ENCODE peak calls at places on chromosomes 3 and 15, in seven cellular contexts. One of them, this sample, is unnamed.

GRCh38 chr3:152365766-152366593 is 97.3 kb downstream of the MBNL1 start:
- DNase-seq in GM12892: no peak
- DNase-seq in GM12878: no peak
- DNase-seq in GM12891: no peak
- DNase-seq in K562: no peak
- DNase-seq in SK-N-SH: no peak
- DNase-seq in HepG2: no peak
- DNase-seq in this sample: no peak

GRCh38 chr3:11212301-11212613 is 58.0 kb downstream of the HRH1 start:
- DNase-seq in SK-N-SH: no peak
- DNase-seq in GM12891: no peak
- DNase-seq in GM12892: no peak
- DNase-seq in HepG2: no peak
- DNase-seq in K562: no peak
- DNase-seq in GM12878: no peak
- DNase-seq in this sample: no peak

GRCh38 chr15:55267401-55268053 is 22.1 kb downstream of the RAB27A start:
- DNase-seq in GM12892: no peak
- DNase-seq in SK-N-SH: peak
- DNase-seq in K562: peak
- DNase-seq in GM12891: no peak
- DNase-seq in HepG2: no peak
- DNase-seq in GM12878: no peak
- DNase-seq in this sample: no peak

GRCh38 chr3:126134219-126134975 is 46.0 kb downstream of the ALDH1L1 start:
- DNase-seq in GM12892: peak
- DNase-seq in K562: peak
- DNase-seq in GM12891: peak
- DNase-seq in SK-N-SH: peak
- DNase-seq in HepG2: peak
- DNase-seq in GM12878: no peak
- DNase-seq in this sample: no peak

GRCh38 chr3:179513867-179514266 is 48.9 kb upstream of the ACTL6A start:
- DNase-seq in GM12878: no peak
- DNase-seq in GM12892: no peak
- DNase-seq in HepG2: no peak
- DNase-seq in GM12891: no peak
- DNase-seq in K562: no peak
- DNase-seq in SK-N-SH: no peak
- DNase-seq in this sample: no peak

GRCh38 chr3:190224466-190225185 is 97.6 kb downstream of the CLDN1 start:
- DNase-seq in GM12891: no peak
- DNase-seq in GM12878: no peak
- DNase-seq in GM12892: no peak
- DNase-seq in SK-N-SH: no peak
- DNase-seq in HepG2: no peak
- DNase-seq in K562: no peak
- DNase-seq in this sample: no peak

GRCh38 chr15:58535894-58536293 is 104.1 kb downstream of the LIPC start:
- DNase-seq in SK-N-SH: no peak
- DNase-seq in K562: no peak
- DNase-seq in GM12891: no peak
- DNase-seq in GM12892: no peak
- DNase-seq in GM12878: no peak
- DNase-seq in HepG2: no peak
- DNase-seq in this sample: no peak

GRCh38 chr15:39595621-39596221 is 14.8 kb downstream of the THBS1 start:
- DNase-seq in K562: no peak
- DNase-seq in GM12878: no peak
- DNase-seq in SK-N-SH: no peak
- DNase-seq in HepG2: no peak
- DNase-seq in GM12892: no peak
- DNase-seq in GM12891: no peak
- DNase-seq in this sample: no peak

GRCh38 chr3:146626384-146627122 is 21.4 kb upstream of the PLSCR5 start:
- DNase-seq in SK-N-SH: no peak
- DNase-seq in K562: no peak
- DNase-seq in GM12891: no peak
- DNase-seq in HepG2: peak
- DNase-seq in GM12878: no peak
- DNase-seq in GM12892: no peak
- DNase-seq in this sample: no peak

GRCh38 chr3:121974601-121975111 is 47.4 kb downstream of the ILDR1 start:
- DNase-seq in GM12892: no peak
- DNase-seq in HepG2: no peak
- DNase-seq in K562: no peak
- DNase-seq in GM12891: no peak
- DNase-seq in GM12878: no peak
- DNase-seq in SK-N-SH: no peak
- DNase-seq in this sample: no peak

GRCh38 chr3:113783463-113783862 is 36.6 kb downstream of the ATP6V1A start:
- DNase-seq in GM12892: no peak
- DNase-seq in HepG2: no peak
- DNase-seq in GM12878: no peak
- DNase-seq in GM12891: no peak
- DNase-seq in SK-N-SH: no peak
- DNase-seq in K562: peak
- DNase-seq in this sample: no peak

GRCh38 chr15:92071030-92071644 is 217.6 kb downstream of the SLCO3A1 start:
- DNase-seq in GM12892: no peak
- DNase-seq in GM12878: no peak
- DNase-seq in HepG2: no peak
- DNase-seq in GM12891: no peak
- DNase-seq in K562: no peak
- DNase-seq in SK-N-SH: no peak
- DNase-seq in this sample: no peak

GRCh38 chr3:153311531-153311930 is 149.5 kb downstream of the RAP2B start:
- DNase-seq in K562: no peak
- DNase-seq in GM12891: no peak
- DNase-seq in SK-N-SH: no peak
- DNase-seq in HepG2: no peak
- DNase-seq in GM12878: no peak
- DNase-seq in GM12892: no peak
- DNase-seq in this sample: no peak

GRCh38 chr15:90315276-90315982 is 36.7 kb upstream of the ZNF774 start:
- DNase-seq in GM12892: no peak
- DNase-seq in GM12878: no peak
- DNase-seq in HepG2: peak
- DNase-seq in K562: no peak
- DNase-seq in SK-N-SH: no peak
- DNase-seq in GM12891: no peak
- DNase-seq in this sample: no peak

GRCh38 chr15:27058939-27059338 is 88.0 kb downstream of the GABRG3 start:
- DNase-seq in K562: no peak
- DNase-seq in GM12878: no peak
- DNase-seq in GM12892: no peak
- DNase-seq in SK-N-SH: no peak
- DNase-seq in GM12891: no peak
- DNase-seq in HepG2: no peak
- DNase-seq in this sample: no peak

GRCh38 chr15:69160976-69161877 is 792 bp downstream of the GLCE start:
- DNase-seq in GM12878: no peak
- DNase-seq in HepG2: peak
- DNase-seq in K562: peak
- DNase-seq in GM12891: peak
- DNase-seq in SK-N-SH: peak
- DNase-seq in GM12892: peak
- DNase-seq in this sample: peak

GRCh38 chr15:88803241-88803919 is at the start of gene ACAN:
- DNase-seq in GM12878: no peak
- DNase-seq in SK-N-SH: peak
- DNase-seq in HepG2: no peak
- DNase-seq in K562: no peak
- DNase-seq in GM12891: peak
- DNase-seq in GM12892: no peak
- DNase-seq in this sample: no peak

GRCh38 chr3:67077656-67078055 is 79.5 kb downstream of the KBTBD8 start:
- DNase-seq in GM12891: no peak
- DNase-seq in K562: no peak
- DNase-seq in GM12892: no peak
- DNase-seq in SK-N-SH: no peak
- DNase-seq in HepG2: no peak
- DNase-seq in GM12878: no peak
- DNase-seq in this sample: no peak

GRCh38 chr3:184944221-184944620 is 132.3 kb downstream of the VPS8 start:
- DNase-seq in HepG2: no peak
- DNase-seq in GM12892: no peak
- DNase-seq in K562: no peak
- DNase-seq in GM12891: no peak
- DNase-seq in GM12878: no peak
- DNase-seq in SK-N-SH: no peak
- DNase-seq in this sample: no peak

GRCh38 chr3:152382312-152383135 is 113.8 kb downstream of the MBNL1 start:
- DNase-seq in SK-N-SH: no peak
- DNase-seq in GM12878: no peak
- DNase-seq in GM12891: no peak
- DNase-seq in HepG2: no peak
- DNase-seq in K562: no peak
- DNase-seq in GM12892: no peak
- DNase-seq in this sample: no peak

GRCh38 chr3:38960953-38961622 is 90.7 kb downstream of the SCN11A start:
- DNase-seq in HepG2: peak
- DNase-seq in GM12892: peak
- DNase-seq in K562: peak
- DNase-seq in SK-N-SH: peak
- DNase-seq in GM12878: peak
- DNase-seq in GM12891: no peak
- DNase-seq in this sample: peak

GRCh38 chr3:182709306-182709705 is 84.0 kb upstream of the ATP11B start:
- DNase-seq in GM12891: no peak
- DNase-seq in HepG2: no peak
- DNase-seq in SK-N-SH: no peak
- DNase-seq in GM12878: no peak
- DNase-seq in K562: no peak
- DNase-seq in GM12892: no peak
- DNase-seq in this sample: no peak

GRCh38 chr3:182703233-182703632 is 90.1 kb upstream of the ATP11B start:
- DNase-seq in K562: no peak
- DNase-seq in GM12892: no peak
- DNase-seq in HepG2: no peak
- DNase-seq in GM12891: no peak
- DNase-seq in GM12878: no peak
- DNase-seq in SK-N-SH: no peak
- DNase-seq in this sample: no peak

GRCh38 chr3:182702216-182702615 is 91.1 kb upstream of the ATP11B start:
- DNase-seq in SK-N-SH: no peak
- DNase-seq in K562: no peak
- DNase-seq in GM12891: no peak
- DNase-seq in HepG2: no peak
- DNase-seq in GM12878: no peak
- DNase-seq in GM12892: no peak
- DNase-seq in this sample: no peak

GRCh38 chr3:182708810-182709209 is 84.5 kb upstream of the ATP11B start:
- DNase-seq in GM12892: no peak
- DNase-seq in GM12878: no peak
- DNase-seq in SK-N-SH: no peak
- DNase-seq in HepG2: no peak
- DNase-seq in GM12891: no peak
- DNase-seq in K562: no peak
- DNase-seq in this sample: no peak

DNA sequence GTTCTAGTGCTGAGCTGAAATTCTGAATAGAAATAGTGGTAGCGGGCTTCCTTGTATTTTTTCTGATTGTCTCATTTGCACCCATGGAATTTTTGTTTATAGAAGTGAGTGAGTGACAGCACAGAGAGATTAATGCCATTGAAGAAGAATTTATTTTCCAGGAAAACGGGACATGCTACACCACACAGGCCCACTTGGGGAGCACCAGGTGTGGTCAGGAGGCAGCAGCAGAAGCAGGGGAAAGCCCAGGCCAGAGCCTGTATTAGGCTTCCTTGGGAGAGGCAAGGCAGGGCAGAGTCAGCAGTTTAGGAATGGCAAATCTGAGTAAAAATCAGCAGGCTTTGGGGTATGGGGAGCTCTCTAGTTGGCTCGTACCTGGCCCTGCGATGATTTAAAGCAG is 88.4 kb upstream of the ATP11B start:
- DNase-seq in HepG2: no peak
- DNase-seq in K562: peak
- DNase-seq in SK-N-SH: no peak
- DNase-seq in GM12892: no peak
- DNase-seq in GM12891: no peak
- DNase-seq in GM12878: no peak
- DNase-seq in this sample: peak
- TF ChIP-seq TAF1 in HepG2: no peak
- TF ChIP-seq TAF1 in K562: no peak
- TF ChIP-seq TAF1 in SK-N-SH: no peak
- TF ChIP-seq TAF1 in GM12892: no peak
- TF ChIP-seq TAF1 in GM12891: no peak
- TF ChIP-seq TAF1 in GM12878: no peak
- TF ChIP-seq TAF1 in this sample: no peak

DNA sequence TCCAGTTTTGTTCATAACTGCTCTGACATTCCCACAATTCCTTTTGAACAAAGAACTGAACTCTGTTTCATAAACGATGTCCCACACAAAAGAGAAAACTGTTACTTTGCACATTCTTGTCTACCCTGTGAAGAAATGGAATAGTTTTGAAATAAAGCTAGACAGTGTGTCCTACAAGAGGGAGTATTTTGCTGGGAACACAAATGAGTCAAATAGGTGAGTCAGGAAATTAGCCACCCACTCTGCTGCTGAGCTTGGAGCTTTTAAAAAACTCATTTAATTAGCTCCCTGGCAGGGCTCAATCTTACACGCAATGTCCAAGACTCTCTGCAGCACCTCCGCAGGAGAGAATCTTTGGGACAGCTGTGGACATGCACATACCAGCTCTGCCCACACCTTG is 193.4 kb downstream of the SLC9A9 start:
- DNase-seq in GM12878: no peak
- DNase-seq in GM12892: no peak
- DNase-seq in HepG2: no peak
- DNase-seq in GM12891: no peak
- DNase-seq in SK-N-SH: no peak
- DNase-seq in K562: no peak
- DNase-seq in this sample: no peak
- TF ChIP-seq TAF1 in GM12878: no peak
- TF ChIP-seq TAF1 in GM12892: no peak
- TF ChIP-seq TAF1 in HepG2: no peak
- TF ChIP-seq TAF1 in GM12891: no peak
- TF ChIP-seq TAF1 in SK-N-SH: no peak
- TF ChIP-seq TAF1 in K562: no peak
- TF ChIP-seq TAF1 in this sample: no peak

GRCh38 chr3:142418926-142419592 is 28.8 kb downstream of the XRN1 start:
- DNase-seq in K562: no peak
- DNase-seq in HepG2: no peak
- DNase-seq in GM12878: no peak
- DNase-seq in SK-N-SH: no peak
- DNase-seq in GM12891: no peak
- DNase-seq in GM12892: no peak
- DNase-seq in this sample: no peak
- TF ChIP-seq TAF1 in K562: no peak
- TF ChIP-seq TAF1 in HepG2: no peak
- TF ChIP-seq TAF1 in GM12878: no peak
- TF ChIP-seq TAF1 in SK-N-SH: no peak
- TF ChIP-seq TAF1 in GM12891: no peak
- TF ChIP-seq TAF1 in GM12892: no peak
- TF ChIP-seq TAF1 in this sample: no peak

DNA sequence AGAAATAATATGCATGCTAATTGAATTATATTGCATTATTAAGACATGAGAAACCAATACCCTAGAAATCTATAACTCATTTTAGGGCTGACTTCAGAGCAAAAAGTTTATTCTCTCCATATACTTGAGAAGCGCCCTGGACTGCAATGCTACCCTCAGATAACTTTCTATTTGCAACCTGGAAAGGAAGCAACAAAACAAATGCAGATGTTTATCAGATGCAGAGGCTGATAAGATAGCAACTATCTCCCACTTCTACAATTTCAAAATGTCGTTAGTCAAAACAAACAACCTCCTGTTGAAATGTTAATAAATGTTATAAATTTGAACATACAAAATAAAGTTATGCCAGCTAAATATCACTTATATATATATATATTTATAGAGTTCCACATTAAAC is 34.8 kb downstream of the HES1 start:
- DNase-seq in GM12892: no peak
- DNase-seq in HepG2: no peak
- DNase-seq in K562: no peak
- DNase-seq in GM12891: no peak
- DNase-seq in GM12878: no peak
- DNase-seq in SK-N-SH: no peak
- DNase-seq in this sample: no peak
- TF ChIP-seq TAF1 in GM12892: no peak
- TF ChIP-seq TAF1 in HepG2: no peak
- TF ChIP-seq TAF1 in K562: no peak
- TF ChIP-seq TAF1 in GM12891: no peak
- TF ChIP-seq TAF1 in GM12878: no peak
- TF ChIP-seq TAF1 in SK-N-SH: no peak
- TF ChIP-seq TAF1 in this sample: no peak